ENCODE peak calls at places on chromosomes 12 and 14, in ten cellular contexts. E is fibroblast of the conjunctiva; W is SIG-M5; O is memory B cell; A is stimulated activated CD8-positive, alpha-beta memory T cell treated with anti-CD3 and anti-CD28 coated beads, Interleukin-15, amount 100 ng/mL, for 24 hours; G is non-pigmented ciliary epithelial cell; R is IMR-90; X is uterus; I is RPMI8226; J is left ventricle myocardium inferior. F is an unnamed sample.

GRCh38 chr14:78143489-78144145 is 26.6 kb upstream of the NRXN3 start:
- DNase-seq in E (no peak), I (no peak), X (no peak), R (peak; percentile 26), A (no peak), W (no peak), G (no peak), J (no peak), O (no peak), F (no peak)

GRCh38 chr12:95922231-95922630 is 20.2 kb downstream of the CCDC38 start:
- DNase-seq in A (no peak), G (no peak), E (no peak), X (no peak), I (no peak), J (no peak), W (no peak), R (peak; percentile 33), O (no peak), F (no peak)

GRCh38 chr14:101628975-101629374 is 67.7 kb downstream of the DIO3 start:
- DNase-seq in X (no peak), E (no peak), A (no peak), J (no peak), I (no peak), O (no peak), G (no peak), R (no peak), W (no peak), F (no peak)

GRCh38 chr14:68380304-68380840 is 412.5 kb downstream of the ZFP36L1 start:
- DNase-seq in W (no peak), I (no peak), E (no peak), J (no peak), O (no peak), A (no peak), R (no peak), X (no peak), G (no peak), F (no peak)

GRCh38 chr14:94930690-94931089 is 160.8 kb upstream of the GSC start:
- DNase-seq in E (no peak), O (no peak), J (no peak), R (no peak), G (no peak), A (no peak), I (no peak), X (no peak), W (no peak), F (no peak)

GRCh38 chr12:95417372-95417771 is 56.6 kb upstream of the METAP2 start:
- DNase-seq in R (peak; percentile 22), E (no peak), W (no peak), O (no peak), G (no peak), A (no peak), I (no peak), J (no peak), X (no peak), F (no peak)

GRCh38 chr14:68968721-68969120 is 10.4 kb downstream of the ACTN1 start:
- DNase-seq in R (no peak), W (no peak), I (no peak), O (no peak), E (no peak), X (no peak), G (no peak), A (no peak), J (no peak), F (no peak)

GRCh38 chr12:97112161-97112560 is 205.1 kb downstream of the NEDD1 start:
- DNase-seq in O (no peak), A (no peak), I (no peak), W (no peak), X (no peak), E (no peak), G (no peak), R (no peak), J (no peak), F (no peak)

GRCh38 chr12:12333980-12334709 is 15.9 kb downstream of the MANSC1 start:
- DNase-seq in X (peak; percentile 62), W (no peak), R (peak; percentile 46), G (no peak), J (peak; percentile 48), I (peak; percentile 65), A (peak; percentile 42), O (peak; percentile 50), E (no peak), F (no peak)

GRCh38 chr14:20624495-20625070 is 16.9 kb downstream of the OR6S1 start:
- DNase-seq in A (no peak), G (no peak), E (peak; percentile 42), R (peak; percentile 60), I (peak; percentile 78), O (peak; percentile 37), W (peak; percentile 54), X (peak; percentile 45), J (peak; percentile 46), F (no peak)

GRCh38 chr14:51643137-51643536 is 8.6 kb upstream of the FRMD6 start:
- DNase-seq in O (no peak), J (no peak), G (no peak), W (no peak), A (no peak), R (peak; percentile 79), I (no peak), X (no peak), E (no peak), F (no peak)

GRCh38 chr14:89504602-89505320 is 87.7 kb upstream of the FOXN3 start:
- DNase-seq in X (no peak), G (peak; percentile 36), W (peak; percentile 59), I (no peak), E (no peak), R (peak; percentile 84), O (no peak), A (no peak), J (no peak), F (peak; percentile 47)

GRCh38 chr12:89949457-89950195 is 241.0 kb upstream of the ATP2B1 start:
- DNase-seq in O (no peak), A (no peak), I (no peak), E (peak; percentile 60), J (no peak), W (no peak), X (peak; percentile 55), G (no peak), R (peak; percentile 64), F (no peak)

GRCh38 chr14:74886001-74886400 is 4.3 kb downstream of the DLST start:
- DNase-seq in I (no peak), W (no peak), O (no peak), X (peak; percentile 31), J (no peak), A (no peak), R (peak; percentile 98), G (peak; percentile 91), E (peak; percentile 94), F (no peak)

GRCh38 chr14:77052281-77053044 is 24.0 kb upstream of the IRF2BPL start:
- DNase-seq in A (no peak), W (no peak), G (no peak), E (no peak), R (no peak), X (no peak), J (no peak), O (no peak), I (no peak), F (no peak)

GRCh38 chr12:3655331-3655900 is 97.5 kb downstream of the CRACR2A start:
- DNase-seq in W (no peak), X (no peak), A (no peak), I (peak; percentile 40), E (no peak), J (no peak), R (no peak), O (no peak), G (no peak), F (no peak)

GRCh38 chr12:103348935-103349334 is 146.8 kb downstream of the C12orf42 start:
- DNase-seq in W (no peak), J (no peak), G (no peak), O (no peak), R (no peak), A (no peak), E (no peak), I (no peak), X (no peak), F (no peak)

GRCh38 chr14:101909371-101910096 is 54.8 kb upstream of the DYNC1H1 start:
- DNase-seq in E (no peak), G (no peak), R (no peak), W (no peak), A (no peak), I (no peak), O (no peak), J (no peak), X (no peak), F (no peak)

GRCh38 chr12:79098530-79098929 is 234.0 kb downstream of the SYT1 start:
- DNase-seq in G (no peak), W (no peak), E (peak; percentile 4), R (no peak), I (peak; percentile 12), A (no peak), O (no peak), J (no peak), X (no peak), F (no peak)

GRCh38 chr14:53596845-53597525 is 359.6 kb downstream of the BMP4 start:
- DNase-seq in I (no peak), E (no peak), O (no peak), A (no peak), X (no peak), R (peak; percentile 43), W (no peak), J (no peak), G (no peak), F (no peak)

GRCh38 chr14:60315591-60315990 is 66.6 kb downstream of the PPM1A start:
- DNase-seq in A (no peak), R (no peak), J (no peak), O (no peak), X (no peak), G (no peak), I (no peak), W (no peak), E (no peak), F (no peak)

GRCh38 chr12:75724913-75725312 is 213.5 kb upstream of the KRR1 start:
- DNase-seq in R (peak; percentile 92), W (no peak), E (peak; percentile 40), A (no peak), G (peak; percentile 59), X (peak; percentile 28), J (no peak), O (no peak), I (no peak), F (peak; percentile 73)

GRCh38 chr12:52517888-52518287 is 2.3 kb downstream of the KRT5 start:
- DNase-seq in X (no peak), A (no peak), O (no peak), R (no peak), I (no peak), G (no peak), E (no peak), J (no peak), W (no peak), F (no peak)

GRCh38 chr14:67360469-67361206 is 510 bp downstream of the EIF2S1 start:
- DNase-seq in W (no peak), X (no peak), G (no peak), O (no peak), R (no peak), E (no peak), I (peak; percentile 4), J (no peak), A (no peak), F (peak; percentile 15)

GRCh38 chr12:75446857-75447256 is 33.7 kb upstream of the GLIPR1 start:
- DNase-seq in W (no peak), I (no peak), R (peak; percentile 85), J (no peak), A (no peak), O (no peak), E (peak; percentile 29), G (peak; percentile 32), X (no peak), F (peak; percentile 72)

GRCh38 chr12:129119537-129119936 is 266.3 kb downstream of the GLT1D1 start:
- DNase-seq in A (no peak), G (no peak), I (no peak), X (no peak), J (no peak), W (no peak), E (no peak), R (no peak), O (no peak), F (no peak)

GRCh38 chr14:106840258-106840657 is 1313.9 kb downstream of the TMEM121 start:
- DNase-seq in G (no peak), I (no peak), E (no peak), X (no peak), O (no peak), W (no peak), R (no peak), J (no peak), A (no peak), F (no peak)

GRCh38 chr14:52913271-52913670 is 37.6 kb downstream of the FERMT2 start:
- DNase-seq in W (no peak), R (peak; percentile 51), E (no peak), J (no peak), G (no peak), A (no peak), X (no peak), O (no peak), I (no peak), F (no peak)

F was measured in HS-27A.